ENCODE peak calls at places on chromosome 15, in four cellular contexts. G, C, B and V are unnamed samples.

GRCh38 chr15:90684281-90684680 is 32.9 kb upstream of the BLM start:
- DNase-seq in G (no peak), B (no peak), C (no peak), V (no peak)

GRCh38 chr15:50124557-50125080 is 5.6 kb upstream of the ATP8B4 start:
- DNase-seq in C (no peak), B (no peak), G (no peak), V (no peak)

GRCh38 chr15:68252925-68253534 is 23.5 kb upstream of the CLN6 start:
- DNase-seq in B (peak), C (peak), G (peak), V (peak)

GRCh38 chr15:88628018-88628673 is 7.0 kb downstream of the AEN start:
- DNase-seq in B (no peak), G (no peak), C (no peak), V (no peak)

GRCh38 chr15:69885182-69886041 is 212.3 kb downstream of the TLE3 start:
- DNase-seq in G (no peak), C (no peak), B (no peak), V (no peak)

GRCh38 chr15:34327906-34328305 is 9.7 kb downstream of the SLC12A6 start:
- DNase-seq in G (no peak), C (no peak), B (no peak), V (no peak)

GRCh38 chr15:66477011-66477410 is 20.6 kb downstream of the SNAPC5 start:
- DNase-seq in B (no peak), G (no peak), C (no peak), V (no peak)

GRCh38 chr15:101439285-101439919 is 50.1 kb downstream of the PCSK6 start:
- DNase-seq in B (no peak), C (no peak), G (no peak), V (no peak)

GRCh38 chr15:34754171-34754580 is 622 bp downstream of the GJD2 start:
- DNase-seq in C (no peak), G (no peak), B (no peak), V (no peak)

GRCh38 chr15:68370768-68371151 is 61.2 kb downstream of the ITGA11 start:
- DNase-seq in B (no peak), C (no peak), G (no peak), V (no peak)

GRCh38 chr15:45137703-45138102 is 7.9 kb downstream of the DUOX1 start:
- DNase-seq in B (no peak), C (no peak), G (no peak), V (no peak)

GRCh38 chr15:85033148-85033547 is 51.5 kb downstream of the PDE8A start:
- DNase-seq in B (no peak), C (no peak), G (no peak), V (no peak)

GRCh38 chr15:63469984-63470383 is 34.4 kb upstream of the USP3 start:
- DNase-seq in G (no peak), C (no peak), B (no peak), V (no peak)

GRCh38 chr15:63465104-63465503 is 39.3 kb upstream of the USP3 start:
- DNase-seq in B (no peak), G (no peak), C (no peak), V (no peak)

GRCh38 chr15:63469190-63469589 is 35.2 kb upstream of the USP3 start:
- DNase-seq in C (no peak), G (no peak), B (no peak), V (no peak)

GRCh38 chr15:63463793-63464192 is 40.6 kb upstream of the USP3 start:
- DNase-seq in B (no peak), C (no peak), G (no peak), V (no peak)

DNA sequence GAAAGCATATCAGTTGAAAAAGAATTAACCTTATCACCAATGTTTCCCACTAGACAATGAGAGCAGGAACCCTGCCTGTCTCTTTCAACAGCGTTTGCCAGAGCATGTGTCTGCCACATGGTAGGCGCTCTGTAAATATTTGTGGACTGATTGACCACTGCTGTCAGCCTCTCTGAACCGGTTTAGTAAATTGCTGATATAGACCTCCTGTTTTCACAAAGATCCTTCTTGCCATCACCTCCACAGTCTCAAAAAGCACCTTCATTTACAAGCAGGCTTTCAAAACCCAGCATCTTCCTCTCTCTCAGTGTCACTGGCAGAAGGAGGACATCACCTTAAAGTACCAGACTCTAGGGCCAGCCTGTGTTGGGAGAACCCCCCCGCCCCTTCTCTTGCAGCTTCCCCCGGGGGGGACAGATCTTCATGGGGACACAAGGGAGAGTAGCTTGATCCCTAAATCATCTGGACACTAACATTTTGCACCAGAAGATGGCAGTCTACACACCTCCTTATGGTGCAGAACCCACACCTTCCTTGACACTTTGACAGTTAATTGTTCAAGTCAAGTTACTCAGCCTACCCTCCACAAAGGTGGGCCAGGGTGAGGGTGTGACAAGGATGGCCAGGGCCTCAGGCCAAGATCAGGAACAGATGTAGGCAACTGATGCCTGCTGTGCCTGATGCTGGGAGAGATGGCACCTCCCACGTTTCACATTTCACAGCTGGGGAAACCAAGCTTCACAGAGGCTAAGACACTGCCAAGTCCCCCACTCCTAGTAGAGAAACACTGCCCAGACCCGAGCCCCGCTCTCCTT is 37.8 kb upstream of the USP3 start:
- DNase-seq in C (no peak), G (peak), B (peak), V (peak)
- TF ChIP-seq SPI1 in C (no peak), G (no peak), B (no peak), V (no peak)

GRCh38 chr15:71739355-71739754 is 71.0 kb upstream of the NR2E3 start:
- DNase-seq in G (no peak), B (no peak), C (no peak), V (no peak)
- TF ChIP-seq POLR2AphosphoS5 in G (no peak), B (no peak), C (no peak), V (no peak)

GRCh38 chr15:61530769-61531168 is 301.7 kb upstream of the RORA start:
- DNase-seq in G (peak), B (no peak), C (no peak), V (no peak)
- TF ChIP-seq SPI1 in G (no peak), B (no peak), C (no peak), V (no peak)

GRCh38 chr15:78085928-78086327 is 6.4 kb upstream of the SH2D7 start:
- DNase-seq in B (no peak), G (no peak), C (no peak), V (no peak)
- TF ChIP-seq POLR2AphosphoS5 in B (no peak), G (no peak), C (no peak), V (no peak)

DNA sequence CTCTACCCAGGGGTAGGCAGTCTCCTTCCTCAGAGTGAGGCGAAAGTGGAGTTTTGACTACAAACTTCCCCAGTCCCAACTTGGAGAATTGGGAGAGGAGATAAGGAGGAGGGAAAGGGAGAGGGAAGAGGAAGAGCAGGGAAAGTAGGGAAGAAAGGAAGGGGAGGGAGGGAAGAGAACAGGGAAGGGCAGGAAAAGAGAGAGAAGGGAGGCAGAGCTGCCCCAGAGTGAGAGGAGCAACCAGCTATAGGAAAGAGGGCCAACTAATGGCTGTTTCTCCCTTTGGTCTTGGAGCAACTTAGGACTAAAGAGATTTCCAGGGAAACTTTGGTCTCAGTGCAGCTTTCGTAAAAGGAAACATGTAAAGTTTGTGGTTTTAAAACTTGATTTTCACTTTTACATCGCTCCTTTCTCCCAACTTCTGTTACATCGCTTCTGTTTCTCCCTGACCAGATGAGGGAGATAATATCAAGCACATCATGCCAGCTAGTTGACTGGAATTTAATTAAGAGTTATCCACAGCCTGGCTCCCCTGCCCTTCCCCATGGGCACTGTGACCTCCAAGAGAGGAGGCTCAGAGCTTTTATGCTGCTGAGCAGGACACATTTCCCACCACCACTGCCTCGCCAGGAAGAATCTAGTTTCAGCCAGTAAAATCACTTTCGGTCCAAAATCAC is 1.4 kb downstream of the CA12 start:
- DNase-seq in C (no peak), B (no peak), G (no peak), V (no peak)
- TF ChIP-seq SPI1 in C (no peak), B (no peak), G (no peak), V (no peak)

DNA sequence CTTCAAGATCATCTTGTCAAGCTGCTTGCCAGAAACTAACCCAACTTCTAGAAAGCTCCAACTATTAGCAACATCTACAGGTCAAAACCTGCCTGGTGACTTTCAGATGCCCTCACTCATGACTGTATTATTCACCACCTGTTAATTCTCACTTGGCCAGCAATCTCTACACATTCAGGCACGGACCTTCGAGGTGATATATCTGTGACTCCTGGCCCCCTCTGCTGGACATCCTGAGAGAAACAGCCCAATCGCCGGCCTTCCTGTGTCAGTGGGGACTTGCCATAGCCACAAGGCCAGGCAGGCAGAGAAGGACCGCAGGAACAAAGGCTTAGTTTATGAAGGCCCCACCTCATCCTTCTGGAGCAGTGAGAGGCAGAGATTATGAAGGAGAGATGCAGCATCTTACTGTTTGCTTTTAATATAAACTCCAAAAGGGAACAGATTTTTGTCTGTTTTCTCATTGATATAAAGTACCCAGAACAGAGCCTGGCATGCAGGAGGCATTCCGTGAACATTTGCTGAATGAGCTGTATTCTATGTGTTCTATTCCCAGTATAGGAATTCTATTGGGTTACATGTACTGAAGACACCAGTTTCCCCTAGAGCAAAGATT is 24.4 kb upstream of the OCA2 start:
- DNase-seq in C (no peak), G (peak), B (peak), V (peak)
- TF ChIP-seq POLR2AphosphoS5 in C (no peak), G (no peak), B (no peak), V (no peak)

GRCh38 chr15:99703603-99704443 is 29.4 kb downstream of the LYSMD4 start:
- DNase-seq in C (no peak), B (peak), G (peak), V (no peak)
- TF ChIP-seq SPI1 in C (no peak), B (no peak), G (no peak), V (no peak)